ENCODE peak calls at places on chromosomes 4 and X, in ten cellular contexts. One of them, this sample, is unnamed.

GRCh38 chr4:89056953-89057398 is at the start of gene FAM13A:
- DNase-seq in nephron progenitor cell: peak
- DNase-seq in upper lobe of right lung: peak
- DNase-seq in omental fat pad: peak
- DNase-seq in mesothelial cell of epicardium: peak
- DNase-seq in OCI-LY7: no peak
- DNase-seq in foreskin keratinocyte: peak
- DNase-seq in AG10803: peak
- DNase-seq in choroid plexus epithelial cell: peak
- DNase-seq in bronchial epithelial cell: peak
- DNase-seq in this sample: peak

GRCh38 chrX:118347131-118347530 is 1.2 kb downstream of the WDR44 start:
- DNase-seq in nephron progenitor cell: no peak
- DNase-seq in omental fat pad: no peak
- DNase-seq in OCI-LY7: no peak
- DNase-seq in bronchial epithelial cell: peak
- DNase-seq in choroid plexus epithelial cell: peak
- DNase-seq in upper lobe of right lung: no peak
- DNase-seq in AG10803: peak
- DNase-seq in mesothelial cell of epicardium: no peak
- DNase-seq in foreskin keratinocyte: no peak
- DNase-seq in this sample: no peak

GRCh38 chrX:17802756-17803155 is 58.3 kb downstream of the RAI2 start:
- DNase-seq in OCI-LY7: no peak
- DNase-seq in foreskin keratinocyte: no peak
- DNase-seq in AG10803: no peak
- DNase-seq in omental fat pad: no peak
- DNase-seq in choroid plexus epithelial cell: no peak
- DNase-seq in bronchial epithelial cell: no peak
- DNase-seq in nephron progenitor cell: no peak
- DNase-seq in mesothelial cell of epicardium: no peak
- DNase-seq in upper lobe of right lung: no peak
- DNase-seq in this sample: no peak

GRCh38 chrX:50403903-50404302 is 66.7 kb downstream of the DGKK start:
- DNase-seq in AG10803: no peak
- DNase-seq in bronchial epithelial cell: no peak
- DNase-seq in upper lobe of right lung: no peak
- DNase-seq in omental fat pad: no peak
- DNase-seq in foreskin keratinocyte: no peak
- DNase-seq in choroid plexus epithelial cell: no peak
- DNase-seq in nephron progenitor cell: no peak
- DNase-seq in mesothelial cell of epicardium: no peak
- DNase-seq in OCI-LY7: no peak
- DNase-seq in this sample: no peak

GRCh38 chrX:100447563-100448397 is 37.7 kb upstream of the PCDH19 start:
- DNase-seq in upper lobe of right lung: no peak
- DNase-seq in nephron progenitor cell: peak
- DNase-seq in choroid plexus epithelial cell: peak
- DNase-seq in OCI-LY7: peak
- DNase-seq in mesothelial cell of epicardium: peak
- DNase-seq in bronchial epithelial cell: peak
- DNase-seq in foreskin keratinocyte: no peak
- DNase-seq in omental fat pad: no peak
- DNase-seq in AG10803: peak
- DNase-seq in this sample: peak

GRCh38 chr4:157115613-157116340 is 39.8 kb downstream of the GLRB start:
- DNase-seq in mesothelial cell of epicardium: no peak
- DNase-seq in foreskin keratinocyte: peak
- DNase-seq in upper lobe of right lung: no peak
- DNase-seq in AG10803: peak
- DNase-seq in choroid plexus epithelial cell: peak
- DNase-seq in omental fat pad: no peak
- DNase-seq in bronchial epithelial cell: peak
- DNase-seq in nephron progenitor cell: no peak
- DNase-seq in OCI-LY7: no peak
- DNase-seq in this sample: no peak

GRCh38 chrX:119617511-119618164 is 11.4 kb upstream of the NKRF start:
- DNase-seq in AG10803: no peak
- DNase-seq in upper lobe of right lung: no peak
- DNase-seq in omental fat pad: no peak
- DNase-seq in choroid plexus epithelial cell: no peak
- DNase-seq in mesothelial cell of epicardium: no peak
- DNase-seq in OCI-LY7: peak
- DNase-seq in bronchial epithelial cell: no peak
- DNase-seq in nephron progenitor cell: no peak
- DNase-seq in foreskin keratinocyte: no peak
- DNase-seq in this sample: no peak

GRCh38 chrX:56564182-56564885 is 907 bp downstream of the UBQLN2 start:
- DNase-seq in AG10803: peak
- DNase-seq in upper lobe of right lung: peak
- DNase-seq in foreskin keratinocyte: peak
- DNase-seq in bronchial epithelial cell: peak
- DNase-seq in nephron progenitor cell: peak
- DNase-seq in choroid plexus epithelial cell: peak
- DNase-seq in OCI-LY7: peak
- DNase-seq in omental fat pad: no peak
- DNase-seq in mesothelial cell of epicardium: peak
- DNase-seq in this sample: peak

GRCh38 chrX:55593756-55594257 is 29.4 kb upstream of the FOXR2 start:
- DNase-seq in foreskin keratinocyte: no peak
- DNase-seq in mesothelial cell of epicardium: no peak
- DNase-seq in AG10803: no peak
- DNase-seq in OCI-LY7: no peak
- DNase-seq in omental fat pad: no peak
- DNase-seq in nephron progenitor cell: no peak
- DNase-seq in choroid plexus epithelial cell: no peak
- DNase-seq in upper lobe of right lung: no peak
- DNase-seq in bronchial epithelial cell: no peak
- DNase-seq in this sample: no peak

GRCh38 chr4:145557720-145558119 is 61.5 kb upstream of the MMAA start:
- DNase-seq in choroid plexus epithelial cell: peak
- DNase-seq in omental fat pad: no peak
- DNase-seq in mesothelial cell of epicardium: peak
- DNase-seq in AG10803: peak
- DNase-seq in bronchial epithelial cell: peak
- DNase-seq in upper lobe of right lung: peak
- DNase-seq in OCI-LY7: peak
- DNase-seq in foreskin keratinocyte: peak
- DNase-seq in nephron progenitor cell: peak
- DNase-seq in this sample: peak

GRCh38 chrX:17547658-17548057 is 172.7 kb downstream of the NHS start:
- DNase-seq in choroid plexus epithelial cell: peak
- DNase-seq in foreskin keratinocyte: peak
- DNase-seq in mesothelial cell of epicardium: no peak
- DNase-seq in AG10803: peak
- DNase-seq in omental fat pad: no peak
- DNase-seq in bronchial epithelial cell: peak
- DNase-seq in nephron progenitor cell: no peak
- DNase-seq in upper lobe of right lung: peak
- DNase-seq in OCI-LY7: no peak
- DNase-seq in this sample: peak

GRCh38 chr4:8118531-8118930 is 40.1 kb downstream of the ABLIM2 start:
- DNase-seq in foreskin keratinocyte: no peak
- DNase-seq in omental fat pad: no peak
- DNase-seq in nephron progenitor cell: no peak
- DNase-seq in upper lobe of right lung: no peak
- DNase-seq in AG10803: no peak
- DNase-seq in bronchial epithelial cell: no peak
- DNase-seq in OCI-LY7: no peak
- DNase-seq in choroid plexus epithelial cell: no peak
- DNase-seq in mesothelial cell of epicardium: no peak
- DNase-seq in this sample: no peak
- TF ChIP-seq CTCF in foreskin keratinocyte: no peak
- TF ChIP-seq CTCF in omental fat pad: no peak
- TF ChIP-seq CTCF in nephron progenitor cell: no peak
- TF ChIP-seq CTCF in upper lobe of right lung: no peak
- TF ChIP-seq CTCF in AG10803: no peak
- TF ChIP-seq CTCF in bronchial epithelial cell: no peak
- TF ChIP-seq CTCF in OCI-LY7: no peak
- TF ChIP-seq CTCF in choroid plexus epithelial cell: no peak
- TF ChIP-seq CTCF in mesothelial cell of epicardium: no peak
- TF ChIP-seq CTCF in this sample: no peak

GRCh38 chr4:158162637-158163036 is 10.2 kb downstream of the GASK1B start:
- DNase-seq in AG10803: no peak
- DNase-seq in bronchial epithelial cell: no peak
- DNase-seq in choroid plexus epithelial cell: no peak
- DNase-seq in omental fat pad: no peak
- DNase-seq in foreskin keratinocyte: no peak
- DNase-seq in nephron progenitor cell: no peak
- DNase-seq in OCI-LY7: no peak
- DNase-seq in upper lobe of right lung: no peak
- DNase-seq in mesothelial cell of epicardium: no peak
- DNase-seq in this sample: no peak

GRCh38 chr4:158164849-158165248 is 8.0 kb downstream of the GASK1B start:
- DNase-seq in foreskin keratinocyte: no peak
- DNase-seq in AG10803: no peak
- DNase-seq in nephron progenitor cell: no peak
- DNase-seq in bronchial epithelial cell: no peak
- DNase-seq in choroid plexus epithelial cell: no peak
- DNase-seq in mesothelial cell of epicardium: no peak
- DNase-seq in upper lobe of right lung: no peak
- DNase-seq in OCI-LY7: no peak
- DNase-seq in omental fat pad: no peak
- DNase-seq in this sample: no peak

GRCh38 chr4:158161561-158162354 is 11.1 kb downstream of the GASK1B start:
- DNase-seq in OCI-LY7: no peak
- DNase-seq in bronchial epithelial cell: peak
- DNase-seq in nephron progenitor cell: no peak
- DNase-seq in AG10803: peak
- DNase-seq in choroid plexus epithelial cell: peak
- DNase-seq in omental fat pad: no peak
- DNase-seq in foreskin keratinocyte: no peak
- DNase-seq in mesothelial cell of epicardium: no peak
- DNase-seq in upper lobe of right lung: no peak
- DNase-seq in this sample: peak

GRCh38 chr4:158166701-158167100 is 6.1 kb downstream of the GASK1B start:
- DNase-seq in omental fat pad: no peak
- DNase-seq in foreskin keratinocyte: no peak
- DNase-seq in OCI-LY7: no peak
- DNase-seq in AG10803: no peak
- DNase-seq in bronchial epithelial cell: no peak
- DNase-seq in mesothelial cell of epicardium: no peak
- DNase-seq in nephron progenitor cell: no peak
- DNase-seq in upper lobe of right lung: no peak
- DNase-seq in choroid plexus epithelial cell: no peak
- DNase-seq in this sample: no peak

GRCh38 chr4:158163941-158164665 is 8.7 kb downstream of the GASK1B start:
- DNase-seq in foreskin keratinocyte: no peak
- DNase-seq in upper lobe of right lung: no peak
- DNase-seq in mesothelial cell of epicardium: no peak
- DNase-seq in AG10803: no peak
- DNase-seq in OCI-LY7: no peak
- DNase-seq in nephron progenitor cell: no peak
- DNase-seq in bronchial epithelial cell: no peak
- DNase-seq in omental fat pad: no peak
- DNase-seq in choroid plexus epithelial cell: no peak
- DNase-seq in this sample: peak
- TF ChIP-seq CTCF in foreskin keratinocyte: no peak
- TF ChIP-seq CTCF in upper lobe of right lung: no peak
- TF ChIP-seq CTCF in mesothelial cell of epicardium: no peak
- TF ChIP-seq CTCF in AG10803: peak
- TF ChIP-seq CTCF in OCI-LY7: no peak
- TF ChIP-seq CTCF in nephron progenitor cell: no peak
- TF ChIP-seq CTCF in bronchial epithelial cell: no peak
- TF ChIP-seq CTCF in omental fat pad: no peak
- TF ChIP-seq CTCF in choroid plexus epithelial cell: peak
- TF ChIP-seq CTCF in this sample: no peak

DNA sequence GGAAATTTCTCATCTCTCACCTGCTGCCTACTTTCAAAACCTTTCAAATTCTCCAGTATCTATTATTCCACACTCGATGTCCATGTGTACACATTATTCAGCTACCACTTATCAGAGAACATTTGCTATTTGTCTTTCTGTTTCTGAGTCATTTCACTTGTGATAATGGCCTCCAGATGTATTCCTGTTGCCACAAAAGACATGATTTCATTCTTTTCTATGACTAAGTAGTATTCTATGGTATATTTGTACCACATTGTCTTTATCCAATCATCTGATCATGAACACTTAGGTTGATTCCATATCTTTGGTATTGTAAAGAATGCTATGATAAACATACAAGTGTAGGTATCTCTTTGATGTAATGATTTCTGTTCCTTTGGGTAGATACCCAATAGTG is 310.1 kb upstream of the SPOCK3 start:
- DNase-seq in nephron progenitor cell: no peak
- DNase-seq in AG10803: no peak
- DNase-seq in omental fat pad: no peak
- DNase-seq in mesothelial cell of epicardium: no peak
- DNase-seq in bronchial epithelial cell: peak
- DNase-seq in upper lobe of right lung: no peak
- DNase-seq in foreskin keratinocyte: peak
- DNase-seq in choroid plexus epithelial cell: no peak
- DNase-seq in OCI-LY7: no peak
- DNase-seq in this sample: no peak
- TF ChIP-seq CTCF in nephron progenitor cell: no peak
- TF ChIP-seq CTCF in AG10803: no peak
- TF ChIP-seq CTCF in omental fat pad: no peak
- TF ChIP-seq CTCF in mesothelial cell of epicardium: no peak
- TF ChIP-seq CTCF in bronchial epithelial cell: no peak
- TF ChIP-seq CTCF in upper lobe of right lung: no peak
- TF ChIP-seq CTCF in foreskin keratinocyte: no peak
- TF ChIP-seq CTCF in choroid plexus epithelial cell: no peak
- TF ChIP-seq CTCF in OCI-LY7: no peak
- TF ChIP-seq CTCF in this sample: no peak

GRCh38 chrX:112866175-112866574 is 25.5 kb upstream of the AMOT start:
- DNase-seq in OCI-LY7: no peak
- DNase-seq in choroid plexus epithelial cell: no peak
- DNase-seq in mesothelial cell of epicardium: no peak
- DNase-seq in AG10803: no peak
- DNase-seq in upper lobe of right lung: no peak
- DNase-seq in foreskin keratinocyte: no peak
- DNase-seq in bronchial epithelial cell: no peak
- DNase-seq in omental fat pad: no peak
- DNase-seq in nephron progenitor cell: no peak
- DNase-seq in this sample: no peak

GRCh38 chrX:112867570-112867969 is 26.9 kb upstream of the AMOT start:
- DNase-seq in foreskin keratinocyte: no peak
- DNase-seq in bronchial epithelial cell: no peak
- DNase-seq in AG10803: no peak
- DNase-seq in OCI-LY7: peak
- DNase-seq in choroid plexus epithelial cell: no peak
- DNase-seq in mesothelial cell of epicardium: no peak
- DNase-seq in upper lobe of right lung: no peak
- DNase-seq in omental fat pad: no peak
- DNase-seq in nephron progenitor cell: no peak
- DNase-seq in this sample: no peak

GRCh38 chrX:112865464-112866025 is 24.9 kb upstream of the AMOT start:
- DNase-seq in AG10803: no peak
- DNase-seq in upper lobe of right lung: no peak
- DNase-seq in choroid plexus epithelial cell: no peak
- DNase-seq in bronchial epithelial cell: no peak
- DNase-seq in OCI-LY7: no peak
- DNase-seq in omental fat pad: no peak
- DNase-seq in mesothelial cell of epicardium: no peak
- DNase-seq in foreskin keratinocyte: no peak
- DNase-seq in nephron progenitor cell: no peak
- DNase-seq in this sample: no peak

GRCh38 chrX:112868586-112868985 is 28.0 kb upstream of the AMOT start:
- DNase-seq in mesothelial cell of epicardium: no peak
- DNase-seq in upper lobe of right lung: no peak
- DNase-seq in omental fat pad: no peak
- DNase-seq in OCI-LY7: no peak
- DNase-seq in AG10803: no peak
- DNase-seq in nephron progenitor cell: no peak
- DNase-seq in foreskin keratinocyte: no peak
- DNase-seq in choroid plexus epithelial cell: no peak
- DNase-seq in bronchial epithelial cell: no peak
- DNase-seq in this sample: no peak

GRCh38 chrX:112863850-112864249 is 23.2 kb upstream of the AMOT start:
- DNase-seq in upper lobe of right lung: no peak
- DNase-seq in bronchial epithelial cell: no peak
- DNase-seq in nephron progenitor cell: no peak
- DNase-seq in choroid plexus epithelial cell: no peak
- DNase-seq in OCI-LY7: no peak
- DNase-seq in AG10803: peak
- DNase-seq in foreskin keratinocyte: no peak
- DNase-seq in omental fat pad: no peak
- DNase-seq in mesothelial cell of epicardium: no peak
- DNase-seq in this sample: no peak
- TF ChIP-seq CTCF in upper lobe of right lung: no peak
- TF ChIP-seq CTCF in bronchial epithelial cell: no peak
- TF ChIP-seq CTCF in nephron progenitor cell: no peak
- TF ChIP-seq CTCF in choroid plexus epithelial cell: no peak
- TF ChIP-seq CTCF in OCI-LY7: no peak
- TF ChIP-seq CTCF in AG10803: no peak
- TF ChIP-seq CTCF in foreskin keratinocyte: no peak
- TF ChIP-seq CTCF in omental fat pad: no peak
- TF ChIP-seq CTCF in mesothelial cell of epicardium: no peak
- TF ChIP-seq CTCF in this sample: no peak

This sample was measured in adrenal gland.